ENCODE peak calls at places on chromosomes 7 and 10, in four cellular contexts. One of them, this sample, is unnamed.

GRCh38 chr10:68550747-68551411 is 9.3 kb upstream of the TET1 start:
- DNase-seq in kidney: no peak
- DNase-seq in body of pancreas: peak
- DNase-seq in pancreas: no peak
- DNase-seq in this sample: no peak

GRCh38 chr10:76033457-76034196 is 602.2 kb downstream of the LRMDA start:
- DNase-seq in body of pancreas: peak
- DNase-seq in kidney: no peak
- DNase-seq in pancreas: peak
- DNase-seq in this sample: no peak

GRCh38 chr7:130141858-130142653 is 63.1 kb downstream of the TMEM209 start:
- DNase-seq in kidney: no peak
- DNase-seq in body of pancreas: no peak
- DNase-seq in pancreas: no peak
- DNase-seq in this sample: no peak

GRCh38 chr7:884191-885003 is 8.0 kb downstream of the GET4 start:
- DNase-seq in pancreas: peak
- DNase-seq in body of pancreas: peak
- DNase-seq in kidney: peak
- DNase-seq in this sample: peak

GRCh38 chr7:7971308-7972040 is 2.9 kb downstream of the GLCCI1 start:
- DNase-seq in pancreas: no peak
- DNase-seq in body of pancreas: no peak
- DNase-seq in kidney: no peak
- DNase-seq in this sample: no peak

GRCh38 chr7:46786221-46786951 is 795.5 kb downstream of the TNS3 start:
- DNase-seq in pancreas: no peak
- DNase-seq in kidney: no peak
- DNase-seq in body of pancreas: no peak
- DNase-seq in this sample: no peak

GRCh38 chr10:106043833-106044232 is 1120.7 kb downstream of the SORCS1 start:
- DNase-seq in kidney: no peak
- DNase-seq in body of pancreas: no peak
- DNase-seq in pancreas: no peak
- DNase-seq in this sample: no peak

GRCh38 chr7:5525271-5526189 is 101.9 kb upstream of the TNRC18 start:
- DNase-seq in kidney: no peak
- DNase-seq in body of pancreas: peak
- DNase-seq in pancreas: no peak
- DNase-seq in this sample: no peak

GRCh38 chr10:32795598-32796183 is 162.3 kb downstream of the ITGB1 start:
- DNase-seq in body of pancreas: no peak
- DNase-seq in pancreas: no peak
- DNase-seq in kidney: no peak
- DNase-seq in this sample: no peak

GRCh38 chr7:97752215-97752614 is 20.3 kb downstream of the TAC1 start:
- DNase-seq in kidney: no peak
- DNase-seq in pancreas: no peak
- DNase-seq in body of pancreas: no peak
- DNase-seq in this sample: no peak

GRCh38 chr10:62594093-62594520 is 210.4 kb upstream of the ADO start:
- DNase-seq in kidney: no peak
- DNase-seq in pancreas: peak
- DNase-seq in body of pancreas: peak
- DNase-seq in this sample: peak

GRCh38 chr7:132187391-132187790 is 388.9 kb downstream of the PLXNA4 start:
- DNase-seq in body of pancreas: no peak
- DNase-seq in kidney: peak
- DNase-seq in pancreas: no peak
- DNase-seq in this sample: no peak

GRCh38 chr7:30799206-30799975 is 28.2 kb downstream of the MINDY4 start:
- DNase-seq in body of pancreas: no peak
- DNase-seq in pancreas: no peak
- DNase-seq in kidney: no peak
- DNase-seq in this sample: peak

GRCh38 chr10:88980247-88980646 is 10.4 kb upstream of the FAS start:
- DNase-seq in pancreas: no peak
- DNase-seq in kidney: no peak
- DNase-seq in body of pancreas: no peak
- DNase-seq in this sample: no peak

GRCh38 chr7:29565982-29566746 is 2.5 kb downstream of the PRR15 start:
- DNase-seq in kidney: peak
- DNase-seq in pancreas: peak
- DNase-seq in body of pancreas: no peak
- DNase-seq in this sample: peak

GRCh38 chr7:66894463-66895080 is 26.5 kb upstream of the TMEM248 start:
- DNase-seq in body of pancreas: no peak
- DNase-seq in pancreas: no peak
- DNase-seq in kidney: no peak
- DNase-seq in this sample: no peak

GRCh38 chr10:128268015-128268722 is 141.9 kb upstream of the MKI67 start:
- DNase-seq in kidney: no peak
- DNase-seq in pancreas: no peak
- DNase-seq in body of pancreas: no peak
- DNase-seq in this sample: no peak

GRCh38 chr7:108358553-108358952 is 97.7 kb downstream of the NRCAM start:
- DNase-seq in pancreas: peak
- DNase-seq in kidney: no peak
- DNase-seq in body of pancreas: peak
- DNase-seq in this sample: no peak

GRCh38 chr10:72297281-72297967 is 23.7 kb downstream of the DDIT4 start:
- DNase-seq in body of pancreas: peak
- DNase-seq in kidney: peak
- DNase-seq in pancreas: peak
- DNase-seq in this sample: peak

GRCh38 chr10:50876409-50876808 is 9.0 kb downstream of the A1CF start:
- DNase-seq in kidney: no peak
- DNase-seq in body of pancreas: no peak
- DNase-seq in pancreas: no peak
- DNase-seq in this sample: no peak

GRCh38 chr7:30817060-30817770 is 46.0 kb downstream of the MINDY4 start:
- DNase-seq in kidney: no peak
- DNase-seq in pancreas: no peak
- DNase-seq in body of pancreas: no peak
- DNase-seq in this sample: no peak

GRCh38 chr10:89873047-89873446 is 171.7 kb downstream of the KIF20B start:
- DNase-seq in kidney: no peak
- DNase-seq in body of pancreas: no peak
- DNase-seq in pancreas: no peak
- DNase-seq in this sample: no peak

GRCh38 chr7:1022801-1023465 is 21.4 kb upstream of the GPR146 start:
- DNase-seq in body of pancreas: no peak
- DNase-seq in kidney: peak
- DNase-seq in pancreas: peak
- DNase-seq in this sample: no peak

GRCh38 chr7:51346136-51346535 is 29.5 kb upstream of the COBL start:
- DNase-seq in pancreas: no peak
- DNase-seq in kidney: no peak
- DNase-seq in body of pancreas: no peak
- DNase-seq in this sample: no peak

GRCh38 chr10:70775679-70776454 is 9.3 kb downstream of the TBATA start:
- DNase-seq in kidney: peak
- DNase-seq in pancreas: no peak
- DNase-seq in body of pancreas: no peak
- DNase-seq in this sample: peak

GRCh38 chr10:614772-615582 is 74.5 kb downstream of the DIP2C start:
- DNase-seq in pancreas: no peak
- DNase-seq in body of pancreas: peak
- DNase-seq in kidney: peak
- DNase-seq in this sample: peak

GRCh38 chr7:84529480-84530205 is 335.1 kb upstream of the SEMA3A start:
- DNase-seq in body of pancreas: peak
- DNase-seq in kidney: no peak
- DNase-seq in pancreas: no peak
- DNase-seq in this sample: no peak

DNA sequence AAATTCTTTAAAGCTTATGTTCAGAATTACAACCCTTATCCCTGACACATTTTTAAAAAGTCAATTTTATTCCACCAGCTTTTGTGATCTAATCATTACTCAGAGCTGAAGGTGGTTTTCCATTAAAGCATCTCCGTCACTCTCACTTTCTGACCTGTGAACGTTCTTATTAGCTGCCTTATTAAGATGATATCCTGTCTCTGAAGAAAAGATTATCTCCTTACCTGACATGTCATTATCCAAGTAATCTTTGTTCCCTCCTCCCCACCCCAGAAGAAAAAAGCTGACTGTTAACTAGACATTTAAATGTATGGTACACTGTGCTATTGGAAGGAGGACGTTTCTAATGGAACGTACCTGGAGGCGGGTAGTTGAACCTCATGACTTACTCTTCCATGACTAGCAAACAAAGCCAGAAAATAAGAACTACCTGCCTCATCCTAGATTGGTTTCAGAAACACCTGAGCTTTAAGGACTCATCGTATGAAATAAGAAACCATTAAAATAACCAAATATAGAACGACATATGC is 708.7 kb downstream of the PARD3 start:
- DNase-seq in pancreas: no peak
- DNase-seq in body of pancreas: no peak
- DNase-seq in kidney: no peak
- DNase-seq in this sample: no peak
- H3K27ac ChIP-seq in pancreas: no peak
- H3K27ac ChIP-seq in body of pancreas: no peak
- H3K27ac ChIP-seq in kidney: no peak
- H3K27ac ChIP-seq in this sample: no peak

GRCh38 chr7:138892016-138892630 is 89.1 kb downstream of the KIAA1549 start:
- DNase-seq in body of pancreas: no peak
- DNase-seq in pancreas: no peak
- DNase-seq in kidney: no peak
- DNase-seq in this sample: no peak
- H3K27ac ChIP-seq in body of pancreas: no peak
- H3K27ac ChIP-seq in pancreas: no peak
- H3K27ac ChIP-seq in kidney: no peak
- H3K27ac ChIP-seq in this sample: no peak

GRCh38 chr7:158495780-158496179 is 91.8 kb downstream of the PTPRN2 start:
- DNase-seq in pancreas: peak
- DNase-seq in body of pancreas: peak
- DNase-seq in kidney: no peak
- DNase-seq in this sample: no peak
- H3K27ac ChIP-seq in pancreas: no peak
- H3K27ac ChIP-seq in body of pancreas: no peak
- H3K27ac ChIP-seq in kidney: no peak
- H3K27ac ChIP-seq in this sample: no peak

GRCh38 chr10:34427911-34428216 is 387.2 kb downstream of the PARD3 start:
- DNase-seq in pancreas: no peak
- DNase-seq in kidney: no peak
- DNase-seq in body of pancreas: no peak
- DNase-seq in this sample: no peak
- H3K27ac ChIP-seq in pancreas: no peak
- H3K27ac ChIP-seq in kidney: no peak
- H3K27ac ChIP-seq in body of pancreas: no peak
- H3K27ac ChIP-seq in this sample: no peak

GRCh38 chr7:135510603-135511183 is 791 bp upstream of the CNOT4 start:
- DNase-seq in body of pancreas: no peak
- DNase-seq in pancreas: no peak
- DNase-seq in kidney: no peak
- DNase-seq in this sample: no peak
- H3K27ac ChIP-seq in body of pancreas: peak
- H3K27ac ChIP-seq in pancreas: no peak
- H3K27ac ChIP-seq in kidney: no peak
- H3K27ac ChIP-seq in this sample: no peak

GRCh38 chr10:119726291-119727261 is 726 bp downstream of the INPP5F start:
- DNase-seq in kidney: no peak
- DNase-seq in body of pancreas: peak
- DNase-seq in pancreas: no peak
- DNase-seq in this sample: peak
- H3K27ac ChIP-seq in kidney: peak
- H3K27ac ChIP-seq in body of pancreas: peak
- H3K27ac ChIP-seq in pancreas: peak
- H3K27ac ChIP-seq in this sample: peak

GRCh38 chr10:111275091-111275490 is 198.3 kb downstream of the ADRA2A start:
- DNase-seq in pancreas: no peak
- DNase-seq in kidney: no peak
- DNase-seq in body of pancreas: no peak
- DNase-seq in this sample: no peak
- H3K27ac ChIP-seq in pancreas: no peak
- H3K27ac ChIP-seq in kidney: no peak
- H3K27ac ChIP-seq in body of pancreas: no peak
- H3K27ac ChIP-seq in this sample: no peak

GRCh38 chr10:6274040-6274439 is 71.3 kb downstream of the PFKFB3 start:
- DNase-seq in kidney: no peak
- DNase-seq in pancreas: no peak
- DNase-seq in body of pancreas: no peak
- DNase-seq in this sample: no peak
- H3K27ac ChIP-seq in kidney: no peak
- H3K27ac ChIP-seq in pancreas: no peak
- H3K27ac ChIP-seq in body of pancreas: no peak
- H3K27ac ChIP-seq in this sample: peak

GRCh38 chr10:73863039-73863817 is 11.1 kb downstream of the CAMK2G start:
- DNase-seq in body of pancreas: no peak
- DNase-seq in pancreas: no peak
- DNase-seq in kidney: no peak
- DNase-seq in this sample: no peak
- H3K27ac ChIP-seq in body of pancreas: no peak
- H3K27ac ChIP-seq in pancreas: no peak
- H3K27ac ChIP-seq in kidney: no peak
- H3K27ac ChIP-seq in this sample: peak